ENCODE peak calls at places on chromosomes 3 and 15, in six cellular contexts. M, A, L, Y, E and O are unnamed samples.

GRCh38 chr3:130857336-130858026 is 36.4 kb upstream of the ATP2C1 start:
- DNase-seq in Y (no peak), L (no peak), M (no peak), A (no peak), E (no peak), O (no peak)

GRCh38 chr15:98150084-98150483 is 189.6 kb downstream of the ARRDC4 start:
- DNase-seq in M (no peak), A (no peak), L (no peak), E (no peak), Y (no peak), O (no peak)

GRCh38 chr15:36498401-36498800 is 81.0 kb upstream of the CDIN1 start:
- DNase-seq in L (no peak), A (no peak), Y (no peak), E (no peak), M (no peak), O (no peak)

GRCh38 chr3:97692406-97692805 is 72.2 kb upstream of the ARL6 start:
- DNase-seq in L (no peak), Y (no peak), A (no peak), E (no peak), M (no peak), O (no peak)

GRCh38 chr15:31384568-31384967 is 57.9 kb downstream of the KLF13 start:
- DNase-seq in Y (no peak), M (no peak), A (no peak), E (no peak), L (no peak), O (no peak)

GRCh38 chr3:129592362-129593150 is 13.9 kb downstream of the PLXND1 start:
- DNase-seq in M (no peak), L (peak), A (peak), Y (no peak), E (no peak), O (no peak)

GRCh38 chr3:31968927-31969418 is 12.1 kb downstream of the OSBPL10 start:
- DNase-seq in A (no peak), L (no peak), E (peak), Y (peak), M (peak), O (peak)

GRCh38 chr3:195135921-195136320 is 135.0 kb downstream of the XXYLT1 start:
- DNase-seq in M (no peak), Y (no peak), E (no peak), A (no peak), L (no peak), O (no peak)

GRCh38 chr3:85939026-85939616 is 980.3 kb downstream of the CADM2 start:
- DNase-seq in Y (no peak), L (no peak), E (no peak), A (no peak), M (no peak), O (no peak)

GRCh38 chr15:74201656-74202420 is 749 bp downstream of the STRA6 start:
- DNase-seq in A (no peak), E (no peak), L (no peak), M (peak), Y (no peak), O (no peak)

GRCh38 chr3:4849136-4849535 is 130.1 kb upstream of the BHLHE40 start:
- DNase-seq in A (no peak), Y (no peak), M (no peak), E (no peak), L (no peak), O (no peak)

GRCh38 chr15:85333132-85333831 is 47.1 kb upstream of the AKAP13 start:
- DNase-seq in A (no peak), L (no peak), E (no peak), Y (peak), M (no peak), O (no peak)

GRCh38 chr3:25043181-25043580 is 384.9 kb upstream of the RARB start:
- DNase-seq in Y (no peak), A (no peak), M (no peak), L (no peak), E (no peak), O (no peak)

GRCh38 chr15:76625267-76625666 is 279.9 kb downstream of the SCAPER start:
- DNase-seq in E (no peak), L (no peak), A (no peak), Y (no peak), M (no peak), O (no peak)

GRCh38 chr3:178996399-178996798 is 75.2 kb downstream of the ZMAT3 start:
- DNase-seq in E (no peak), A (no peak), Y (no peak), L (no peak), M (no peak), O (no peak)

GRCh38 chr3:88809993-88810392 is 297.4 kb upstream of the EPHA3 start:
- DNase-seq in M (no peak), A (no peak), L (no peak), Y (no peak), E (no peak), O (no peak)

GRCh38 chr3:111669926-111670630 is 74.9 kb upstream of the ZBED2 start:
- DNase-seq in L (no peak), Y (peak), A (no peak), E (no peak), M (no peak), O (no peak)

DNA sequence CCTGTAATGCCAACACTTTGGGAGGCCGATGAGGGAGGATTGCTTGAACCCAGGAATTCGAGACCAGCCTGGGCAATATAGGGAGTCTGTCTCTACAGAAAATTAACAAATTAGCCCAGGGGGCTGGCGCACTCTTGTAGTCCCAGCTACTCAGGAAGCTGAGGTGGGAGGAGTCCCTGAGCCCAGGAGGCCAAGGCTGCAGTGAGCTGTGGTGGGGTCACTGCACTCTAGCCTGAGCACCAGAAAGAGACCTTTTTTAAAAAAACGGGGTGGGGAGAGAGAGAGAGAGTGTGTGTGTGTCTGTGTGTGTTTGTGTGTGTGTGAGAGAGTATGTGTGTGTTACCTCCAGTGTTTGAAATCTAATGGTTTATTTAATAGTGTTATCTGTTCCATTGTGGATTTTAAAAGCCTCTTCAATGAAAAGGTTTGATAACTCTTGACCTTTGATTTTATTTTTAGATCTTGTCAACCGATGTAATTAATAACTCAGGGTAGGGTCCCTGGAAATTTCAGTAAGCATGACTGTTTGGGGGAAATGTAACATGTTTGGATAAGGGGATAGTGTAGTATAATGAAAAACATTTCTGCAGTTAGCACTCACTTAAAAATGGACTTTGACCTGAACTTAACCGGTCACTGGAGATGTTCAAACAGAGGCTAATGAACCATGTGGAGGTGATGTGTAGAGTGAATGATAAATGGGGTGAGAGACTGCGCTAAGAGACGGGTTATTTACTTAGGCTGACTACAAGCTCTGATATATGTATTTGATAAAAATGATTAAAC is 29.7 kb downstream of the LRCH3 start:
- DNase-seq in Y (no peak), M (no peak), A (no peak), L (no peak), E (peak), O (peak)
- H3K27ac ChIP-seq in Y (no peak), M (no peak), A (no peak), L (no peak), E (peak), O (no peak)

GRCh38 chr3:100084100-100084806 is 30.0 kb downstream of the FILIP1L start:
- DNase-seq in M (no peak), A (no peak), E (no peak), L (no peak), Y (no peak), O (no peak)
- H3K27ac ChIP-seq in M (no peak), A (no peak), E (no peak), L (no peak), Y (no peak), O (no peak)

DNA sequence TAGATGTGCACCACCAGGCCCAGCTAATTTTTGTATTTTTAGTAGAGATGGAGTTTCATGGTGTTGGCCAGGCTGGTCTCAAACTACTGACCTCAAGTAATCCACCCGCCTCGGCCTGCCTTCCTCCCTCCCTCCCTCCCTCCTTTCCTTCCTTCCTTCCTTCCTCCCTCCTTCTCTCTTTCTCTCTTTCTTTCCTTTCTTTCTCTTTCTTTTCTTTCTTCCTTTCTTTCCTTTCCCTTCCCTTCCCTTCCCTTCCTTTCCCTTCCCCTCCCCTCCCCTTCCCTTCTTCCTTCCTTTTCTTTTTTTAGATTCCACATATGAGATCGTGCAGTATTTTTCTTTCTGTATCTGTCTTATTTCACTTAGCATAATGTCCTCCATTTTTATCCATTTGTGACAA is 81.3 kb downstream of the FAM81A start:
- DNase-seq in E (no peak), L (no peak), Y (no peak), M (no peak), A (no peak), O (no peak)
- H3K27ac ChIP-seq in E (no peak), L (no peak), Y (no peak), M (no peak), A (no peak), O (no peak)

DNA sequence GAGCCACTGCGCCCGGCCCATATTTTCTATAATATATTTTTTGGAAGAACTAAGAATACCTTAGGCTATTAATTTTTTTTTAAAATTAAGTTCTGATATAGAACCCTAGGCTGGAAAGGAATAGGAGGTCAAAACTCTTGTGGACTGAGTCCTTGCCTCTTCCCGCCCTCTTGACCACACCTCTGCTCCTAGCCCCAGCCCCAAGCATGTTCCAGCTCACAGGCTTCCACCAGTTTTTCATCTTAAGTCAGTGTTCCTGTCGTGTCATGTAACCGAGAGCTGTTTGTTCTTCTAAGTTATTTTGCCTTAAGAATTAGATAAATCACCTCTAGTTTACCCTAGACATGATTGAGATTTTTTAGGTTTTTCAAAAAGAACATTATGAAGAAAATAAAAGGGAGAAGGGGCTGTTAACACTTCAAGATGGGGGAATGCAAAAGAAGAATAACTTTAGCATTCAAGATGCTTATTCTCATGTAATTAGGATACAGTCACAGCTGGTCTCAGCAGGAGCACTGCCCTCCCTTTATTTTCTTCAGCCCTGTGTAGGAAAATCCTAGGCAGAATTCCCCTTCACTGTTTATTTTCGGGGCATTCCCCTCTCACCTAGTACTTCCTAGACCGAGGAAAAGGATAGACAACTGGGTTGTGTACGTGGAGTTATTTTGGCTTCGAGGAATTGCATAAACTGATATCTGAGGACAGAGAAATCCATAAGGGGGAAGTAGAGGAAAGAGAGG is 110.2 kb downstream of the CMSS1 start:
- DNase-seq in A (no peak), M (no peak), Y (no peak), E (no peak), L (no peak), O (no peak)
- H3K27ac ChIP-seq in A (no peak), M (no peak), Y (no peak), E (no peak), L (no peak), O (peak)

GRCh38 chr15:92617197-92618037 is 38.2 kb downstream of the FAM174B start:
- DNase-seq in M (no peak), L (peak), A (peak), Y (peak), E (peak), O (peak)
- H3K27ac ChIP-seq in M (no peak), L (peak), A (peak), Y (peak), E (no peak), O (no peak)

GRCh38 chr3:193842832-193843446 is 249.9 kb downstream of the OPA1 start:
- DNase-seq in A (no peak), L (no peak), E (no peak), Y (no peak), M (no peak), O (no peak)

GRCh38 chr3:193845144-193845543 is 252.1 kb downstream of the OPA1 start:
- DNase-seq in M (no peak), L (no peak), Y (no peak), E (no peak), A (no peak), O (no peak)

GRCh38 chr3:193843447-193844301 is 250.7 kb downstream of the OPA1 start:
- DNase-seq in E (peak), M (no peak), Y (no peak), A (no peak), L (no peak), O (peak)

GRCh38 chr3:193846569-193846968 is 253.6 kb downstream of the OPA1 start:
- DNase-seq in E (no peak), Y (no peak), M (no peak), L (no peak), A (no peak), O (no peak)

GRCh38 chr3:193844472-193844871 is 251.5 kb downstream of the OPA1 start:
- DNase-seq in E (no peak), L (no peak), Y (no peak), M (no peak), A (no peak), O (no peak)
- H3K27ac ChIP-seq in E (peak), L (peak), Y (no peak), M (no peak), A (no peak), O (peak)

DNA sequence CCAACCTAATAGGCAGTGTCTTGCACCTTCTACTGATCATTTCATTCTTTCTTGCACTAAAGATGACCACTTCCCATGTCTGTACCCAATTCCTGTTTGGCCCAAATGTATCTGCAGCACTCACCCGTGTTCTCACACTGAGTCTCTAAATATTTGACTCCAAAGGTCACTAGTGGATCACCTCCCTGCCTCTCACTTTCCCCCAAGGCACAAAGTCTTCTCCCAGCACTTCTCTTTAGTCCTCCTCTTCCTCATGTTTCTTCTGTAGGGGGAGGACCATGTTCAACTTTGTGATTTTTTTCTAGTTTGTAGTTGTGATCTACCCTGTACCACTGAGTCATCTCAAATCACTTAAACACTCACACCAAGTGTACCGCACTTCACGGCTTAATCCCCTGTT is 13.9 kb downstream of the NR1I2 start:
- DNase-seq in L (no peak), Y (no peak), M (no peak), A (no peak), E (peak), O (peak)
- H3K27ac ChIP-seq in L (no peak), Y (peak), M (no peak), A (no peak), E (peak), O (peak)

DNA sequence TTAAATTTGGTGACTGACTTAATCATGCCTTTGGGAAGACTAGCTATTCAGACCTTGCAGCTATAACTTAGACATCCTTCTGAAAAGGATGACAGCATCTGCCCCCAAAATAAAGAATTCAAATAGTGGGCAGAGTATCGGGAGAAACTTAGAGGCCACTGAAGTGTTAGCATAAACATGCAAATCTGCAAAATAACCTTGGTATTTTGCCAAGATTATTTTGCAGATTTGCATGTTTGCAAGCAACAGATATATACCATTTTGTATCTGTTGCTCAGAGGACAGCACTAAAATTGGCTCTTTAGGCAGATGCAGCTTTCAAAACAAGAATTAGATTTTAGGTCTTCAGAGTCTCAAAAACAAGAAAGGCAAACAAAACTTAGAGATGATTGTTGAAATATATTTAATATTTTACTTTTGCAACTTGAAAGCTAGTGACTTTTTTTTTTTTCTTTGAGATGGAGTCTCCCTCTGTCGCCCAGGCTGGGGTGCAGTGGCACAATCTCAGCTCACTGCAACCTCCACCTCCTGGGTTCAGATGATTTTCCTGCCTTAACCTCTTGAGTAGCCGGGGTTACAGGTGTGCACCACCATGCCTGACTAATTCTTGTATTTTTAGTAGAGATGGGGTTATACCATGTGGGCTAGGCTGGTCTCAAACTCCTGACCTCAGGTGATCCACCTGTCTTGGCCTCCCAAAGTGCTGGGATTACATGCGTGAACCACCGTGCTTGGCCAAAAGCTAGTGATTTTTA is 47.8 kb downstream of the KBTBD8 start:
- DNase-seq in M (no peak), E (no peak), A (no peak), L (no peak), Y (no peak), O (no peak)
- H3K27ac ChIP-seq in M (no peak), E (no peak), A (no peak), L (no peak), Y (no peak), O (no peak)

GRCh38 chr3:70071138-70071537 is 71.6 kb downstream of the SAMMSON start:
- DNase-seq in Y (no peak), L (no peak), M (no peak), E (no peak), A (no peak), O (no peak)

GRCh38 chr3:70065666-70066253 is 66.2 kb downstream of the SAMMSON start:
- DNase-seq in A (no peak), L (no peak), Y (no peak), M (no peak), E (no peak), O (no peak)

GRCh38 chr3:70069557-70069956 is 70.0 kb downstream of the SAMMSON start:
- DNase-seq in Y (no peak), A (no peak), M (no peak), L (no peak), E (no peak), O (no peak)

GRCh38 chr3:70064194-70064787 is 64.8 kb downstream of the SAMMSON start:
- DNase-seq in L (no peak), Y (no peak), E (peak), M (peak), A (no peak), O (peak)

DNA sequence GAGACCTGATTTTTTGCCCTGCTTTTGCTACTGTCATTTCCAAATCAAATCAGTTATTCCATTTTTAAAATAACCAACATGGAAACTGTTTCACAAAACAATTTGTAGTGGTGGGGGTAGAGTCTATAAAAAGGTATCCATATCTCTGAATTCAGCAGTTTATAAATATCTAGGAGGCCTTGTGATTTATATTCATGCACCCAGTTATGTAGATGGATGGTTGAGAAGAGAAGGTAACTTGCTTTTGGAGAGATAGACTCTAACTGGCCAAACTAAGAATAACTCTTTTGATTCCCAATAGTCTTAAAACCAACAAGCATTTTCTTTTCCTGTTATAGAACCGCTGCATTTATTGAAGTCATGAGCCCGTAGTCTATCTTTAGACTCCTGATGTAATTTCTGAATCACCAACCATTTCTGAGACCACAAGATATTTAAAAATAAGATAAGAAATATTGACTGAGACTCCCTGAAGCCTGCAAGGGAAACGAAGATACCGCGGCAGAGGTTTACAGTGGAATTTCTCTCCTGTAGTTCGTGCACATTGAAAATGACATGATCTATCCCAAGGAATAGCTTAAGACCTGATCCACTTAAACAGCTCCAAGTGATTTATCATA is 68.4 kb downstream of the SAMMSON start:
- DNase-seq in A (no peak), Y (no peak), E (no peak), M (no peak), L (no peak), O (no peak)
- H3K27ac ChIP-seq in A (no peak), Y (no peak), E (no peak), M (no peak), L (no peak), O (no peak)